ENCODE peak calls at places on chromosomes 11 and 22, in ten cellular contexts. L, Y, R, U, V, H, A, W, I and G are unnamed samples.

GRCh38 chr11:95269402-95269801 is 38.4 kb upstream of the SESN3 start:
- DNase-seq in L (no peak), Y (no peak), R (no peak), U (no peak), V (no peak), H (no peak), A (no peak), W (no peak), I (no peak), G (no peak)

GRCh38 chr11:122170815-122171475 is 54.9 kb upstream of the BLID start:
- DNase-seq in L (peak), Y (no peak), R (no peak), U (peak), V (peak), H (no peak), A (no peak), W (no peak), I (no peak), G (no peak)

GRCh38 chr11:76977791-76978190 is 56.4 kb upstream of the B3GNT6 start:
- DNase-seq in L (no peak), Y (no peak), R (no peak), U (no peak), V (no peak), H (no peak), A (no peak), W (no peak), I (no peak), G (no peak)

GRCh38 chr11:37076866-37077265 is 478.8 kb upstream of the RAG2 start:
- DNase-seq in L (no peak), Y (no peak), R (no peak), U (no peak), V (no peak), H (no peak), A (no peak), W (no peak), I (no peak), G (no peak)

GRCh38 chr11:44409558-44410236 is 99.8 kb upstream of the ALX4 start:
- DNase-seq in L (no peak), Y (no peak), R (no peak), U (no peak), V (no peak), H (no peak), A (no peak), W (no peak), I (no peak), G (no peak)

GRCh38 chr11:40235841-40236240 is 1223.6 kb downstream of the LRRC4C start:
- DNase-seq in L (no peak), Y (no peak), R (no peak), U (no peak), V (no peak), H (no peak), A (no peak), W (no peak), I (no peak), G (no peak)

GRCh38 chr22:27260087-27260730 is 541.3 kb downstream of the MN1 start:
- DNase-seq in L (no peak), Y (no peak), R (no peak), U (no peak), V (no peak), H (no peak), A (no peak), W (no peak), I (no peak), G (no peak)

GRCh38 chr11:87473174-87473573 is 435.4 kb downstream of the TMEM135 start:
- DNase-seq in L (peak), Y (peak), R (no peak), U (no peak), V (peak), H (no peak), A (no peak), W (no peak), I (no peak), G (no peak)

GRCh38 chr22:21587803-21588611 is 20.5 kb downstream of the UBE2L3 start:
- DNase-seq in L (no peak), Y (no peak), R (no peak), U (no peak), V (peak), H (no peak), A (no peak), W (no peak), I (peak), G (no peak)

GRCh38 chr11:88701816-88702215 is 364.0 kb downstream of the GRM5 start:
- DNase-seq in L (no peak), Y (no peak), R (no peak), U (no peak), V (no peak), H (no peak), A (no peak), W (no peak), I (no peak), G (no peak)

GRCh38 chr11:85759915-85760314 is 51.0 kb downstream of the SYTL2 start:
- DNase-seq in L (peak), Y (peak), R (no peak), U (peak), V (peak), H (no peak), A (no peak), W (no peak), I (no peak), G (no peak)

GRCh38 chr22:32204856-32205722 is at the start of gene RFPL2:
- DNase-seq in L (peak), Y (peak), R (no peak), U (peak), V (peak), H (no peak), A (no peak), W (no peak), I (peak), G (peak)

GRCh38 chr22:46583571-46583970 is 36.6 kb upstream of the GRAMD4 start:
- DNase-seq in L (no peak), Y (no peak), R (no peak), U (no peak), V (no peak), H (peak), A (no peak), W (peak), I (no peak), G (no peak)

GRCh38 chr11:46134540-46134939 is 13.3 kb upstream of the PHF21A start:
- DNase-seq in L (no peak), Y (no peak), R (no peak), U (no peak), V (no peak), H (no peak), A (no peak), W (no peak), I (no peak), G (no peak)

GRCh38 chr22:33758125-33758483 is 162.2 kb downstream of the LARGE1 start:
- DNase-seq in L (no peak), Y (no peak), R (no peak), U (no peak), V (no peak), H (no peak), A (no peak), W (no peak), I (no peak), G (no peak)

GRCh38 chr11:106503901-106504300 is 426.4 kb downstream of the AASDHPPT start:
- DNase-seq in L (peak), Y (no peak), R (no peak), U (no peak), V (no peak), H (no peak), A (no peak), W (no peak), I (no peak), G (no peak)

GRCh38 chr11:29328961-29329441 is 687.8 kb downstream of the KCNA4 start:
- DNase-seq in L (peak), Y (peak), R (no peak), U (peak), V (peak), H (no peak), A (no peak), W (no peak), I (peak), G (peak)

GRCh38 chr11:72233056-72233772 is 8.6 kb downstream of the INPPL1 start:
- DNase-seq in L (no peak), Y (no peak), R (no peak), U (no peak), V (no peak), H (no peak), A (no peak), W (no peak), I (no peak), G (no peak)

GRCh38 chr11:43557553-43558031 is 122.9 kb upstream of the HSD17B12 start:
- DNase-seq in L (no peak), Y (no peak), R (no peak), U (no peak), V (no peak), H (no peak), A (no peak), W (no peak), I (no peak), G (no peak)